ENCODE peak calls at places on chromosomes 13 and 19, in seven cellular contexts. One of them, this sample, is unnamed.

GRCh38 chr19:18023596-18024212 is 15.7 kb downstream of the ARRDC2 start:
- DNase-seq in adrenal gland: peak
- DNase-seq in breast epithelium: peak
- DNase-seq in thyroid gland: peak
- DNase-seq in testis: peak
- DNase-seq in tibial nerve: peak
- DNase-seq in lower leg skin: peak
- DNase-seq in this sample: peak

GRCh38 chr19:5987077-5987818 is 9.3 kb upstream of the RANBP3 start:
- DNase-seq in testis: peak
- DNase-seq in tibial nerve: peak
- DNase-seq in adrenal gland: peak
- DNase-seq in thyroid gland: peak
- DNase-seq in breast epithelium: peak
- DNase-seq in lower leg skin: peak
- DNase-seq in this sample: peak

GRCh38 chr13:91739751-91740150 is 341.3 kb downstream of the GPC5 start:
- DNase-seq in adrenal gland: no peak
- DNase-seq in breast epithelium: no peak
- DNase-seq in testis: no peak
- DNase-seq in lower leg skin: no peak
- DNase-seq in thyroid gland: no peak
- DNase-seq in tibial nerve: no peak
- DNase-seq in this sample: no peak

GRCh38 chr19:34588249-34588648 is 88.7 kb downstream of the SCGB2B2 start:
- DNase-seq in breast epithelium: peak
- DNase-seq in thyroid gland: no peak
- DNase-seq in lower leg skin: no peak
- DNase-seq in tibial nerve: no peak
- DNase-seq in testis: no peak
- DNase-seq in adrenal gland: no peak
- DNase-seq in this sample: peak

GRCh38 chr13:90618133-90618532 is 729.4 kb upstream of the MIR17HG start:
- DNase-seq in lower leg skin: no peak
- DNase-seq in testis: no peak
- DNase-seq in adrenal gland: no peak
- DNase-seq in breast epithelium: no peak
- DNase-seq in tibial nerve: no peak
- DNase-seq in thyroid gland: no peak
- DNase-seq in this sample: no peak

GRCh38 chr13:71864094-71864980 is 2.7 kb downstream of the DACH1 start:
- DNase-seq in breast epithelium: peak
- DNase-seq in testis: peak
- DNase-seq in adrenal gland: peak
- DNase-seq in lower leg skin: no peak
- DNase-seq in thyroid gland: peak
- DNase-seq in tibial nerve: no peak
- DNase-seq in this sample: peak

GRCh38 chr13:39038569-39038898 is 278 bp downstream of the NHLRC3 start:
- DNase-seq in tibial nerve: no peak
- DNase-seq in lower leg skin: peak
- DNase-seq in adrenal gland: peak
- DNase-seq in breast epithelium: no peak
- DNase-seq in thyroid gland: peak
- DNase-seq in testis: peak
- DNase-seq in this sample: no peak

GRCh38 chr19:52941941-52942370 is 18.7 kb upstream of the ZNF888 start:
- DNase-seq in breast epithelium: no peak
- DNase-seq in adrenal gland: peak
- DNase-seq in testis: peak
- DNase-seq in thyroid gland: peak
- DNase-seq in lower leg skin: peak
- DNase-seq in tibial nerve: no peak
- DNase-seq in this sample: peak

GRCh38 chr19:39203372-39204341 is at the start of gene SYCN:
- DNase-seq in breast epithelium: no peak
- DNase-seq in testis: peak
- DNase-seq in lower leg skin: no peak
- DNase-seq in adrenal gland: no peak
- DNase-seq in tibial nerve: no peak
- DNase-seq in thyroid gland: no peak
- DNase-seq in this sample: peak

GRCh38 chr19:48745208-48745995 is 1.3 kb downstream of the IZUMO1 start:
- DNase-seq in thyroid gland: peak
- DNase-seq in adrenal gland: peak
- DNase-seq in lower leg skin: no peak
- DNase-seq in breast epithelium: no peak
- DNase-seq in tibial nerve: no peak
- DNase-seq in testis: peak
- DNase-seq in this sample: peak

GRCh38 chr13:107379398-107380155 is 811.6 kb upstream of the ARGLU1 start:
- DNase-seq in adrenal gland: no peak
- DNase-seq in testis: no peak
- DNase-seq in tibial nerve: no peak
- DNase-seq in thyroid gland: no peak
- DNase-seq in lower leg skin: no peak
- DNase-seq in breast epithelium: no peak
- DNase-seq in this sample: no peak

GRCh38 chr13:75079226-75079625 is 402.7 kb downstream of the TBC1D4 start:
- DNase-seq in adrenal gland: no peak
- DNase-seq in thyroid gland: no peak
- DNase-seq in breast epithelium: no peak
- DNase-seq in tibial nerve: no peak
- DNase-seq in testis: no peak
- DNase-seq in lower leg skin: no peak
- DNase-seq in this sample: no peak

GRCh38 chr13:113815151-113816058 is 48.5 kb downstream of the GAS6 start:
- DNase-seq in testis: no peak
- DNase-seq in breast epithelium: no peak
- DNase-seq in adrenal gland: no peak
- DNase-seq in lower leg skin: no peak
- DNase-seq in tibial nerve: no peak
- DNase-seq in thyroid gland: no peak
- DNase-seq in this sample: no peak
- TF ChIP-seq POLR2A in testis: no peak
- TF ChIP-seq POLR2A in breast epithelium: no peak
- TF ChIP-seq POLR2A in adrenal gland: no peak
- TF ChIP-seq POLR2A in lower leg skin: no peak
- TF ChIP-seq POLR2A in tibial nerve: no peak
- TF ChIP-seq POLR2A in thyroid gland: no peak
- TF ChIP-seq POLR2A in this sample: peak

DNA sequence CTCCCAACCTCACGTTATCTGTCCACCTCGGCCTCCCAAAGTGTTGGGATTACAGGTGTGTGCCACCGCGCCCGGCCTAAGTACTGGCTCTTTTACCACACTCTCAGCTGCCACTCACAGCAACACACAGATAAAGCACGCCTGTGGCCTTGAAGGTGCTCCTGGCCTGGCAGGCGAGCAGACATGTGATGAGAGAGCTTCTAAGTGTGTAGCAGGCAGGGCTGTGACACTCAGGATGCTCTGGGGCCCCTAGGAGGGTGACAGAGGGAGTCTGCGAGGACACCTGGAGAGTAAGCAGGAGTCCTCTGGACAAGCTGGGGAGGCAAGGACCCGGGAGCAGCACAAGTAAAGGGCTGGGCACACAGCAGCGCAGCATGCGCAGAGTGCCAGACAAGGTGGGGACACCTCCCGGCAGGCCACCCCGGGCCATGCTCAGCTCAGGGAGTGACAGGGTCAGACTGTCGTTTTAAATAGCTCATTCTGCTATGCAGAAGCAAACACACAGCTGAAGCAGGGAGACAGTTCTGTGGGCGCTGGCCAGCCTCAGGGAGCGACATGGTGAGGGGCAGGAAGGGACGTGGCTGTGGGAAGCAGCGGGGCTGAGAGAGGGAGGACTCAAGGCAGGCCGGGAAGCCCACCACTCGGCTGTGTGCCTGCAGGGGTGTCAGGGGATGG is 26.5 kb downstream of the MED26 start:
- DNase-seq in testis: no peak
- DNase-seq in breast epithelium: no peak
- DNase-seq in adrenal gland: no peak
- DNase-seq in lower leg skin: no peak
- DNase-seq in tibial nerve: no peak
- DNase-seq in thyroid gland: no peak
- DNase-seq in this sample: no peak
- H3K4me3 ChIP-seq in testis: no peak
- H3K4me3 ChIP-seq in breast epithelium: no peak
- H3K4me3 ChIP-seq in adrenal gland: no peak
- H3K4me3 ChIP-seq in lower leg skin: no peak
- H3K4me3 ChIP-seq in tibial nerve: no peak
- H3K4me3 ChIP-seq in thyroid gland: no peak
- H3K4me3 ChIP-seq in this sample: no peak

DNA sequence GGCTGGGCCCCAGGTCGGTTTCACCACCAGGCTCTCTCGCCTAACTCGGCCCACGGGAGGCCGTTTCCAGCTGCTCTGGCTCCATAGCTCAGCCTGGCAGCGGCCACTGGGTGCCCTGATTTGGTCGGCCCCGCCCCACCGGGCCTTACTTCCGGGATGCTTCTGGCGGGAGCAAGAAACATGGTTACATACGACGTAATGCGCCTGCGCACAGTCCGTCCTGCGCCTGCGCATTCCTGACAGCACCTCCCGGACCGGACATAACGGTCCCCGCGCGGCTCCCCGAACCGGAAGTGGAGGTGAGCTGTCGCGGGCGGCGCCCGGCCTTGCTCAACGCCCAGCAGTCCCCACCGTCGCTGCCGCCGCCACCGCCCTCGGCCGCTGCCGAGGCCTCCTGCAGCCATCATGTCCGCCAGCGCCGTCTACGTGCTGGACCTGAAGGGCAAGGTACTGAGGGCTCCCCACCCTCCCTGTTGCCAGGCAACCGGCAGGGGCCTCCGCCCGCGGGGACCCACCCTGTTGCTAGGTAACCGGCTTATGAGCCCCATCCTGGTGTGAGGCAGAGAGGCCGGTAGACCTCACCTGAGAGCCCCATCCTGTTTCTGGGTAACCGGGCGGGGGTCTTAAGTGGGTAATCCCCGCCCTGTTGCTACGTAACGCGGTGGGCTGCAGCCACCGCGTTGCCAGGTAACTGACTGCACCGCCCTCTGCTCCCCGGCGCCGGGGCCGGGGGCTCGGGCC is at the start of gene AP1M1:
- DNase-seq in thyroid gland: peak
- DNase-seq in adrenal gland: peak
- DNase-seq in testis: peak
- DNase-seq in lower leg skin: peak
- DNase-seq in tibial nerve: peak
- DNase-seq in breast epithelium: peak
- DNase-seq in this sample: peak
- TF ChIP-seq POLR2A in thyroid gland: no peak
- TF ChIP-seq POLR2A in adrenal gland: peak
- TF ChIP-seq POLR2A in testis: no peak
- TF ChIP-seq POLR2A in lower leg skin: no peak
- TF ChIP-seq POLR2A in tibial nerve: peak
- TF ChIP-seq POLR2A in breast epithelium: no peak
- TF ChIP-seq POLR2A in this sample: no peak

GRCh38 chr19:47483800-47484690 is at the start of gene KPTN:
- DNase-seq in testis: peak
- DNase-seq in thyroid gland: peak
- DNase-seq in adrenal gland: peak
- DNase-seq in breast epithelium: peak
- DNase-seq in lower leg skin: peak
- DNase-seq in tibial nerve: peak
- DNase-seq in this sample: peak
- H3K4me3 ChIP-seq in testis: peak
- H3K4me3 ChIP-seq in thyroid gland: peak
- H3K4me3 ChIP-seq in adrenal gland: peak
- H3K4me3 ChIP-seq in breast epithelium: peak
- H3K4me3 ChIP-seq in lower leg skin: peak
- H3K4me3 ChIP-seq in tibial nerve: peak
- H3K4me3 ChIP-seq in this sample: peak

GRCh38 chr19:19643158-19644053 is at the start of gene GMIP:
- DNase-seq in lower leg skin: peak
- DNase-seq in testis: peak
- DNase-seq in tibial nerve: peak
- DNase-seq in adrenal gland: peak
- DNase-seq in breast epithelium: peak
- DNase-seq in thyroid gland: peak
- DNase-seq in this sample: peak

GRCh38 chr19:19645233-19645870 is 1.9 kb upstream of the GMIP start:
- DNase-seq in tibial nerve: no peak
- DNase-seq in lower leg skin: no peak
- DNase-seq in breast epithelium: no peak
- DNase-seq in adrenal gland: no peak
- DNase-seq in testis: no peak
- DNase-seq in thyroid gland: no peak
- DNase-seq in this sample: no peak

GRCh38 chr19:19644054-19644388 is 564 bp upstream of the GMIP start:
- DNase-seq in breast epithelium: no peak
- DNase-seq in tibial nerve: no peak
- DNase-seq in thyroid gland: no peak
- DNase-seq in testis: no peak
- DNase-seq in lower leg skin: no peak
- DNase-seq in adrenal gland: no peak
- DNase-seq in this sample: no peak

GRCh38 chr19:19647037-19647835 is 3.8 kb upstream of the GMIP start:
- DNase-seq in adrenal gland: no peak
- DNase-seq in lower leg skin: no peak
- DNase-seq in thyroid gland: no peak
- DNase-seq in breast epithelium: no peak
- DNase-seq in tibial nerve: no peak
- DNase-seq in testis: no peak
- DNase-seq in this sample: no peak

DNA sequence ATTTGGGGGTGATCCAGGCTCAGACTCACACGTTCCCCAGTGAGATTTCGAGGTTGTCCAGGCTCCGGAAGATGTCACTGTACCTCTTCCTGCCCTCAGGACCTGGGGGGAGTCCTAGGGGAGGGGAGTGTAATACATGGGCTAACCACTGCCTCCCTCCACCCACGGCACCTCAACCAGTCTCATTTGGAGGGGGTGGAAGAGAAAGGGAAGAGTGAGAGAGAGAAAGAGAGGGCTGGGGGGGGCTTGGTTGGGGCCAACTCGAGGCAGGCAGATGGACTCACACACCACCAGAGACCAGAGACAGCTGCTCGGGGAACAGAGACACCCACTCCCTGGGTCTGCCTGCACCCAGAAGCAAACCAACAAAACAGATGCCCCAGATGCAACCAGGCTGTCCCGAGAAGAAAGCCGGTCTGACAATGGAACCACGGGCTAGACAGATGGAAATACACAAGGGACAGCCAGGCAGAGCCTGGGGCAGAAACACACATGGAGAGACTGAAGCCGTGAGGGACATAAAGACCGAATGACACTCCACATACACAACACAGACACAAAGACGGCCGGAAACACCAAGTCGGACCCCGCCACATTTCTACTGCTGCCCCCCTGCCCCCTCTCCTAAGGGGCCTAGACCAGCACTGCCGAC is 825 bp downstream of the GMIP start:
- DNase-seq in testis: no peak
- DNase-seq in thyroid gland: no peak
- DNase-seq in tibial nerve: no peak
- DNase-seq in breast epithelium: no peak
- DNase-seq in adrenal gland: no peak
- DNase-seq in lower leg skin: no peak
- DNase-seq in this sample: no peak
- TF ChIP-seq POLR2A in testis: no peak
- TF ChIP-seq POLR2A in thyroid gland: no peak
- TF ChIP-seq POLR2A in tibial nerve: no peak
- TF ChIP-seq POLR2A in breast epithelium: no peak
- TF ChIP-seq POLR2A in adrenal gland: no peak
- TF ChIP-seq POLR2A in lower leg skin: no peak
- TF ChIP-seq POLR2A in this sample: no peak

GRCh38 chr13:113806104-113806471 is 47.1 kb downstream of the TMEM255B start:
- DNase-seq in lower leg skin: no peak
- DNase-seq in testis: no peak
- DNase-seq in thyroid gland: no peak
- DNase-seq in adrenal gland: no peak
- DNase-seq in breast epithelium: no peak
- DNase-seq in tibial nerve: no peak
- DNase-seq in this sample: no peak
- H3K4me3 ChIP-seq in lower leg skin: no peak
- H3K4me3 ChIP-seq in testis: no peak
- H3K4me3 ChIP-seq in thyroid gland: no peak
- H3K4me3 ChIP-seq in adrenal gland: no peak
- H3K4me3 ChIP-seq in breast epithelium: no peak
- H3K4me3 ChIP-seq in tibial nerve: no peak
- H3K4me3 ChIP-seq in this sample: no peak

This sample was measured in body of pancreas.